ENCODE peak calls at places on chromosomes 11 and 22, in ten cellular contexts. One of them, this sample, is unnamed. For H3K4me1, the result is how much of the 10 kb centered on the place peaks cover.

GRCh38 chr22:41327124-41327523 is 25.8 kb downstream of the ZC3H7B start:
- DNase-seq in esophagus squamous epithelium: no peak
- DNase-seq in A673: no peak
- DNase-seq in A549: no peak
- DNase-seq in IMR-90: no peak
- DNase-seq in psoas muscle: peak
- DNase-seq in heart left ventricle: no peak
- DNase-seq in effector memory CD4-positive, alpha-beta T cell: no peak
- DNase-seq in upper lobe of right lung: no peak
- DNase-seq in pancreas: no peak
- DNase-seq in this sample: no peak

GRCh38 chr11:2777871-2778629 is 78.3 kb upstream of the KCNQ1OT1 start:
- DNase-seq in A673: no peak
- DNase-seq in effector memory CD4-positive, alpha-beta T cell: no peak
- DNase-seq in upper lobe of right lung: peak
- DNase-seq in heart left ventricle: peak
- DNase-seq in esophagus squamous epithelium: no peak
- DNase-seq in pancreas: no peak
- DNase-seq in IMR-90: no peak
- DNase-seq in A549: no peak
- DNase-seq in psoas muscle: peak
- DNase-seq in this sample: no peak

GRCh38 chr22:26921726-26922125 is 264.3 kb downstream of the MIAT start:
- DNase-seq in IMR-90: no peak
- DNase-seq in heart left ventricle: no peak
- DNase-seq in A673: no peak
- DNase-seq in upper lobe of right lung: no peak
- DNase-seq in esophagus squamous epithelium: no peak
- DNase-seq in A549: no peak
- DNase-seq in psoas muscle: no peak
- DNase-seq in pancreas: no peak
- DNase-seq in effector memory CD4-positive, alpha-beta T cell: no peak
- DNase-seq in this sample: no peak

GRCh38 chr11:103619938-103620337 is 416.5 kb upstream of the DDI1 start:
- DNase-seq in esophagus squamous epithelium: no peak
- DNase-seq in heart left ventricle: no peak
- DNase-seq in effector memory CD4-positive, alpha-beta T cell: no peak
- DNase-seq in A673: no peak
- DNase-seq in IMR-90: no peak
- DNase-seq in upper lobe of right lung: no peak
- DNase-seq in A549: no peak
- DNase-seq in pancreas: no peak
- DNase-seq in psoas muscle: no peak
- DNase-seq in this sample: no peak

GRCh38 chr22:48954781-48955311 is 872.8 kb downstream of the BRD1 start:
- DNase-seq in A673: no peak
- DNase-seq in upper lobe of right lung: peak
- DNase-seq in IMR-90: no peak
- DNase-seq in pancreas: no peak
- DNase-seq in heart left ventricle: no peak
- DNase-seq in esophagus squamous epithelium: no peak
- DNase-seq in effector memory CD4-positive, alpha-beta T cell: no peak
- DNase-seq in A549: no peak
- DNase-seq in psoas muscle: no peak
- DNase-seq in this sample: no peak

GRCh38 chr22:24466831-24467249 is 28.3 kb upstream of the UPB1 start:
- DNase-seq in upper lobe of right lung: no peak
- DNase-seq in IMR-90: peak
- DNase-seq in effector memory CD4-positive, alpha-beta T cell: no peak
- DNase-seq in A549: no peak
- DNase-seq in esophagus squamous epithelium: no peak
- DNase-seq in psoas muscle: no peak
- DNase-seq in heart left ventricle: peak
- DNase-seq in pancreas: no peak
- DNase-seq in A673: peak
- DNase-seq in this sample: no peak

GRCh38 chr11:19441752-19442553 is 201.2 kb upstream of the E2F8 start:
- DNase-seq in heart left ventricle: peak
- DNase-seq in pancreas: peak
- DNase-seq in effector memory CD4-positive, alpha-beta T cell: no peak
- DNase-seq in IMR-90: peak
- DNase-seq in esophagus squamous epithelium: no peak
- DNase-seq in psoas muscle: peak
- DNase-seq in upper lobe of right lung: no peak
- DNase-seq in A673: no peak
- DNase-seq in A549: peak
- DNase-seq in this sample: no peak

GRCh38 chr11:130612291-130612802 is 163.9 kb downstream of the ADAMTS15 start:
- DNase-seq in heart left ventricle: no peak
- DNase-seq in pancreas: no peak
- DNase-seq in upper lobe of right lung: no peak
- DNase-seq in effector memory CD4-positive, alpha-beta T cell: no peak
- DNase-seq in psoas muscle: no peak
- DNase-seq in A549: peak
- DNase-seq in A673: no peak
- DNase-seq in IMR-90: peak
- DNase-seq in esophagus squamous epithelium: no peak
- DNase-seq in this sample: no peak

GRCh38 chr11:133649059-133649458 is 116.8 kb upstream of the OPCML start:
- DNase-seq in IMR-90: no peak
- DNase-seq in upper lobe of right lung: no peak
- DNase-seq in esophagus squamous epithelium: no peak
- DNase-seq in pancreas: no peak
- DNase-seq in effector memory CD4-positive, alpha-beta T cell: no peak
- DNase-seq in A549: no peak
- DNase-seq in psoas muscle: no peak
- DNase-seq in A673: no peak
- DNase-seq in heart left ventricle: no peak
- DNase-seq in this sample: no peak

GRCh38 chr11:83151274-83151977 is 5.5 kb upstream of the PCF11 start:
- DNase-seq in psoas muscle: no peak
- DNase-seq in A673: no peak
- DNase-seq in upper lobe of right lung: no peak
- DNase-seq in heart left ventricle: no peak
- DNase-seq in effector memory CD4-positive, alpha-beta T cell: no peak
- DNase-seq in esophagus squamous epithelium: no peak
- DNase-seq in pancreas: no peak
- DNase-seq in IMR-90: no peak
- DNase-seq in A549: no peak
- DNase-seq in this sample: no peak

GRCh38 chr11:76654980-76655379 is 15.6 kb downstream of the LRRC32 start:
- DNase-seq in esophagus squamous epithelium: no peak
- DNase-seq in A549: no peak
- DNase-seq in psoas muscle: no peak
- DNase-seq in pancreas: no peak
- DNase-seq in IMR-90: no peak
- DNase-seq in heart left ventricle: no peak
- DNase-seq in A673: no peak
- DNase-seq in effector memory CD4-positive, alpha-beta T cell: no peak
- DNase-seq in upper lobe of right lung: no peak
- DNase-seq in this sample: no peak

GRCh38 chr22:49629586-49630447 is 197.9 kb downstream of the BRD1 start:
- DNase-seq in esophagus squamous epithelium: no peak
- DNase-seq in A673: peak
- DNase-seq in psoas muscle: no peak
- DNase-seq in upper lobe of right lung: no peak
- DNase-seq in effector memory CD4-positive, alpha-beta T cell: no peak
- DNase-seq in pancreas: no peak
- DNase-seq in A549: no peak
- DNase-seq in heart left ventricle: no peak
- DNase-seq in IMR-90: no peak
- DNase-seq in this sample: no peak

GRCh38 chr11:19032990-19033389 is 27.5 kb downstream of the MRGPRX2 start:
- DNase-seq in IMR-90: no peak
- DNase-seq in upper lobe of right lung: no peak
- DNase-seq in heart left ventricle: no peak
- DNase-seq in esophagus squamous epithelium: no peak
- DNase-seq in pancreas: no peak
- DNase-seq in A673: no peak
- DNase-seq in psoas muscle: no peak
- DNase-seq in effector memory CD4-positive, alpha-beta T cell: no peak
- DNase-seq in A549: no peak
- DNase-seq in this sample: no peak

GRCh38 chr11:20363500-20364411 is at the start of gene HTATIP2:
- DNase-seq in heart left ventricle: peak
- DNase-seq in IMR-90: peak
- DNase-seq in A673: peak
- DNase-seq in effector memory CD4-positive, alpha-beta T cell: peak
- DNase-seq in A549: peak
- DNase-seq in esophagus squamous epithelium: no peak
- DNase-seq in pancreas: peak
- DNase-seq in psoas muscle: peak
- DNase-seq in upper lobe of right lung: peak
- DNase-seq in this sample: peak

GRCh38 chr11:64566042-64566914 is 24.7 kb upstream of the SLC22A12 start:
- DNase-seq in pancreas: peak
- DNase-seq in esophagus squamous epithelium: no peak
- DNase-seq in A549: peak
- DNase-seq in psoas muscle: peak
- DNase-seq in heart left ventricle: peak
- DNase-seq in effector memory CD4-positive, alpha-beta T cell: no peak
- DNase-seq in A673: peak
- DNase-seq in IMR-90: peak
- DNase-seq in upper lobe of right lung: peak
- DNase-seq in this sample: peak

GRCh38 chr22:16824718-16825687 is at the start of gene XKR3:
- DNase-seq in effector memory CD4-positive, alpha-beta T cell: no peak
- DNase-seq in heart left ventricle: no peak
- DNase-seq in pancreas: no peak
- DNase-seq in psoas muscle: no peak
- DNase-seq in esophagus squamous epithelium: no peak
- DNase-seq in A673: no peak
- DNase-seq in IMR-90: no peak
- DNase-seq in A549: no peak
- DNase-seq in upper lobe of right lung: no peak
- DNase-seq in this sample: no peak

GRCh38 chr11:61480936-61481335 is 27.6 kb upstream of the LRRC10B start:
- DNase-seq in pancreas: no peak
- DNase-seq in esophagus squamous epithelium: no peak
- DNase-seq in A673: no peak
- DNase-seq in IMR-90: no peak
- DNase-seq in effector memory CD4-positive, alpha-beta T cell: no peak
- DNase-seq in heart left ventricle: no peak
- DNase-seq in upper lobe of right lung: no peak
- DNase-seq in A549: no peak
- DNase-seq in psoas muscle: no peak
- DNase-seq in this sample: no peak

GRCh38 chr22:27473533-27473932 is 328.0 kb downstream of the MN1 start:
- DNase-seq in heart left ventricle: no peak
- DNase-seq in A673: no peak
- DNase-seq in pancreas: no peak
- DNase-seq in psoas muscle: no peak
- DNase-seq in IMR-90: no peak
- DNase-seq in effector memory CD4-positive, alpha-beta T cell: no peak
- DNase-seq in upper lobe of right lung: no peak
- DNase-seq in esophagus squamous epithelium: no peak
- DNase-seq in A549: no peak
- DNase-seq in this sample: no peak

DNA sequence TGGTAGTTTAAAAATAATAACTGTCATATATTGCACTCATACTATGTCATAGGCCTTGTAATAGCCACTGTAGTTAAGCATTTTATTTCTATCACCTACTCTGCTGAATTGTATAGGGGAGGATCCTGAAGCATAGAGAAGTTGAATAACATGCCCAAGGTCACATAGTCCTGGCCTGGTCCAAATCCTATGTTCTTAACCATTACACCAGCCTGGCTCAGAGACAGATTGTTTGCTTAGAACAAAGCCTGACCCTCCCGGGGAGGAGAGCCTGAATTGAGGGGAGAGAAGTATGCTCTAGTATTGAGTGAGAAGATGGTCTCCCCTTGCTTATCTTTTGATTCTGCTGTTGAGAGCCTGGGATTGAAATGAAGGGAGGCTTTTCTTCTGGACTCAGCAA is 2.2 kb downstream of the NEU3 start:
- DNase-seq in pancreas: no peak
- DNase-seq in psoas muscle: no peak
- DNase-seq in A673: no peak
- DNase-seq in esophagus squamous epithelium: no peak
- DNase-seq in heart left ventricle: no peak
- DNase-seq in IMR-90: no peak
- DNase-seq in upper lobe of right lung: no peak
- DNase-seq in effector memory CD4-positive, alpha-beta T cell: no peak
- DNase-seq in A549: no peak
- DNase-seq in this sample: no peak
- H3K4me3 ChIP-seq in pancreas: no peak
- H3K4me3 ChIP-seq in psoas muscle: peak
- H3K4me3 ChIP-seq in A673: no peak
- H3K4me3 ChIP-seq in esophagus squamous epithelium: no peak
- H3K4me3 ChIP-seq in heart left ventricle: no peak
- H3K4me3 ChIP-seq in IMR-90: no peak
- H3K4me3 ChIP-seq in upper lobe of right lung: no peak
- H3K4me3 ChIP-seq in effector memory CD4-positive, alpha-beta T cell: no peak
- H3K4me3 ChIP-seq in A549: no peak
- H3K4me3 ChIP-seq in this sample: no peak

GRCh38 chr11:12120031-12121008 is 9.9 kb downstream of the MICAL2 start:
- DNase-seq in esophagus squamous epithelium: no peak
- DNase-seq in A673: no peak
- DNase-seq in heart left ventricle: no peak
- DNase-seq in upper lobe of right lung: no peak
- DNase-seq in pancreas: no peak
- DNase-seq in psoas muscle: no peak
- DNase-seq in effector memory CD4-positive, alpha-beta T cell: no peak
- DNase-seq in A549: no peak
- DNase-seq in IMR-90: peak
- DNase-seq in this sample: no peak
- H3K27ac ChIP-seq in esophagus squamous epithelium: peak
- H3K27ac ChIP-seq in A673: no peak
- H3K27ac ChIP-seq in heart left ventricle: peak
- H3K27ac ChIP-seq in upper lobe of right lung: no peak
- H3K27ac ChIP-seq in pancreas: no peak
- H3K27ac ChIP-seq in psoas muscle: no peak
- H3K27ac ChIP-seq in effector memory CD4-positive, alpha-beta T cell: no peak
- H3K27ac ChIP-seq in A549: peak
- H3K27ac ChIP-seq in IMR-90: peak
- H3K27ac ChIP-seq in this sample: no peak

DNA sequence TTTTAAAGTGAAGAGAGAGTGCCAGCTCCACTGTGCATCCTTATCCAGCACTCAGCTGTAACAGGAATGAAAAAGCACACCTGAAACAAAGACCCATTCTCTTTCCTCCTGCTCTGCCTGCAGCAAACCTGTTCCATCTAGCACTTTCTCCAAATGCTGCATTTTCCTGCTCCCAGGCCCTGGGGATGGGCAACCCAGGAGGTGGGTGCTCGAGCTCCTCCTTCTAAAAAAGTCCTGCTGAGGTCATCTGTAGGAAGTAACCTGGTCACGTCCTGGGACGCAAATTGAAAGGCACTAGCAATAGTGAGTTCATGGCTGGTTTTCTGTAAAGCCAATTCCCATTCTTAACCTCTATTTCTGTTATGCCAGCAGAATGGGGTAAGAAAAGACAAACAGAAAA is 173.7 kb downstream of the MAML2 start:
- DNase-seq in esophagus squamous epithelium: no peak
- DNase-seq in pancreas: peak
- DNase-seq in A673: no peak
- DNase-seq in upper lobe of right lung: no peak
- DNase-seq in heart left ventricle: no peak
- DNase-seq in A549: no peak
- DNase-seq in IMR-90: no peak
- DNase-seq in psoas muscle: no peak
- DNase-seq in effector memory CD4-positive, alpha-beta T cell: no peak
- DNase-seq in this sample: no peak
- H3K4me1 ChIP-seq in esophagus squamous epithelium: under half
- H3K4me1 ChIP-seq in pancreas: under half
- H3K4me1 ChIP-seq in A673: half or more
- H3K4me1 ChIP-seq in upper lobe of right lung: under half
- H3K4me1 ChIP-seq in heart left ventricle: half or more
- H3K4me1 ChIP-seq in A549: under half
- H3K4me1 ChIP-seq in IMR-90: under half
- H3K4me1 ChIP-seq in psoas muscle: under half
- H3K4me1 ChIP-seq in effector memory CD4-positive, alpha-beta T cell: under half
- H3K4me1 ChIP-seq in this sample: under half

GRCh38 chr11:73412308-73412707 is 36.1 kb downstream of the RELT start:
- DNase-seq in upper lobe of right lung: no peak
- DNase-seq in pancreas: no peak
- DNase-seq in heart left ventricle: no peak
- DNase-seq in esophagus squamous epithelium: no peak
- DNase-seq in A549: no peak
- DNase-seq in IMR-90: no peak
- DNase-seq in A673: peak
- DNase-seq in effector memory CD4-positive, alpha-beta T cell: no peak
- DNase-seq in psoas muscle: no peak
- DNase-seq in this sample: no peak
- H3K4me3 ChIP-seq in upper lobe of right lung: no peak
- H3K4me3 ChIP-seq in pancreas: no peak
- H3K4me3 ChIP-seq in heart left ventricle: no peak
- H3K4me3 ChIP-seq in esophagus squamous epithelium: no peak
- H3K4me3 ChIP-seq in A549: no peak
- H3K4me3 ChIP-seq in IMR-90: no peak
- H3K4me3 ChIP-seq in A673: no peak
- H3K4me3 ChIP-seq in effector memory CD4-positive, alpha-beta T cell: no peak
- H3K4me3 ChIP-seq in psoas muscle: no peak
- H3K4me3 ChIP-seq in this sample: no peak